ENCODE peak calls at places on chromosomes 1 and 21, in seven cellular contexts. Z is stimulated activated CD4-positive, alpha-beta T cell treated with anti-CD3 and anti-CD28 coated beads, Interleukin-2, amount 100 ng/mL, for 24 hours; V is effector memory CD8-positive, alpha-beta T cell; Y is RKO; J is H7; S is NCI-H1105; H is DMS153. T is an unnamed sample.

GRCh38 chr1:160726114-160726497 is 12.9 kb upstream of the SLAMF7 start:
- DNase-seq in Z (no peak), V (no peak), Y (no peak), J (no peak), S (no peak), H (no peak), T (no peak)

GRCh38 chr1:42165511-42166210 is 1.1 kb upstream of the GUCA2A start:
- DNase-seq in Z (no peak), V (no peak), Y (no peak), J (no peak), S (peak; percentile 95), H (peak; percentile 98), T (peak; percentile 19)

GRCh38 chr1:206930210-206930798 is 8.6 kb upstream of the FCMR start:
- DNase-seq in Z (peak; percentile 56), V (peak; percentile 34), Y (no peak), J (no peak), S (no peak), H (no peak), T (no peak)

GRCh38 chr1:202197670-202198359 is 4.2 kb downstream of the LGR6 start:
- DNase-seq in Z (no peak), V (peak; percentile 48), Y (no peak), J (no peak), S (no peak), H (no peak), T (no peak)

GRCh38 chr1:159851386-159851785 is 11.1 kb downstream of the VSIG8 start:
- DNase-seq in Z (no peak), V (no peak), Y (no peak), J (no peak), S (no peak), H (no peak), T (no peak)

GRCh38 chr1:37602750-37603694 is 7.3 kb upstream of the GNL2 start:
- DNase-seq in Z (peak; percentile 16), V (peak; percentile 35), Y (peak; percentile 27), J (peak; percentile 87), S (peak; percentile 32), H (peak; percentile 36), T (no peak)

GRCh38 chr1:51520700-51521248 is 1.7 kb upstream of the EPS15 start:
- DNase-seq in Z (no peak), V (peak; percentile 23), Y (no peak), J (no peak), S (no peak), H (no peak), T (no peak)

GRCh38 chr1:101191049-101191448 is 45.8 kb upstream of the S1PR1 start:
- DNase-seq in Z (no peak), V (no peak), Y (no peak), J (no peak), S (no peak), H (no peak), T (no peak)

GRCh38 chr1:61674221-61674620 is 50.7 kb downstream of the TM2D1 start:
- DNase-seq in Z (no peak), V (no peak), Y (no peak), J (no peak), S (no peak), H (no peak), T (no peak)

GRCh38 chr1:89821322-89822108 is 683 bp downstream of the LRRC8D start:
- DNase-seq in Z (peak; percentile 67), V (peak; percentile 56), Y (peak; percentile 46), J (peak; percentile 89), S (peak; percentile 77), H (peak; percentile 26), T (no peak)

GRCh38 chr1:112729909-112730308 is 14.8 kb upstream of the PPM1J start:
- DNase-seq in Z (no peak), V (no peak), Y (no peak), J (no peak), S (no peak), H (no peak), T (no peak)

GRCh38 chr1:180221461-180221860 is 8.6 kb upstream of the LHX4 start:
- DNase-seq in Z (no peak), V (no peak), Y (no peak), J (no peak), S (no peak), H (no peak), T (no peak)

GRCh38 chr1:165354739-165355138 is 1.8 kb downstream of the LMX1A start:
- DNase-seq in Z (no peak), V (no peak), Y (no peak), J (peak; percentile 57), S (no peak), H (no peak), T (no peak)

GRCh38 chr21:34935868-34936267 is 113.2 kb downstream of the RUNX1 start:
- DNase-seq in Z (no peak), V (no peak), Y (no peak), J (no peak), S (no peak), H (no peak), T (no peak)

GRCh38 chr1:44645466-44646244 is 28.6 kb downstream of the TMEM53 start:
- DNase-seq in Z (no peak), V (no peak), Y (no peak), J (no peak), S (no peak), H (no peak), T (no peak)

GRCh38 chr1:206803221-206803730 is 31.0 kb upstream of the IL10 start:
- DNase-seq in Z (peak; percentile 68), V (peak; percentile 75), Y (no peak), J (no peak), S (no peak), H (no peak), T (no peak)

GRCh38 chr1:172460901-172461315 is 17.0 kb upstream of the PIGC start:
- DNase-seq in Z (no peak), V (no peak), Y (no peak), J (no peak), S (no peak), H (no peak), T (no peak)

GRCh38 chr21:32325706-32326105 is 27.1 kb downstream of the MRAP start:
- DNase-seq in Z (no peak), V (no peak), Y (no peak), J (no peak), S (no peak), H (no peak), T (no peak)

GRCh38 chr1:211473823-211474222 is 18.1 kb downstream of the RD3 start:
- DNase-seq in Z (no peak), V (no peak), Y (no peak), J (no peak), S (no peak), H (no peak), T (no peak)

GRCh38 chr1:167103236-167103894 is 9.5 kb downstream of the STYXL2 start:
- DNase-seq in Z (no peak), V (no peak), Y (peak; percentile 4), J (peak; percentile 47), S (no peak), H (no peak), T (no peak)

GRCh38 chr1:62333431-62333830 is 14.2 kb upstream of the KANK4 start:
- DNase-seq in Z (no peak), V (no peak), Y (peak; percentile 55), J (no peak), S (no peak), H (no peak), T (no peak)

GRCh38 chr21:25561668-25562641 is 45.3 kb downstream of the MRPL39 start:
- DNase-seq in Z (peak; percentile 85), V (peak; percentile 46), Y (peak; percentile 74), J (peak; percentile 83), S (peak; percentile 55), H (no peak), T (peak; percentile 37)

GRCh38 chr1:21149862-21150432 is 26.8 kb downstream of the EIF4G3 start:
- DNase-seq in Z (no peak), V (no peak), Y (no peak), J (peak; percentile 21), S (no peak), H (no peak), T (peak; percentile 87)